ENCODE peak calls at places on chromosomes 1 and 21, in five cellular contexts. Z is NT2/D1; H is activated naive CD4-positive, alpha-beta T cell; C is midbrain; I is HS-5. F is an unnamed sample.

GRCh38 chr21:31235671-31236450 is 108.2 kb downstream of the TIAM1 start:
- DNase-seq in Z (no peak), H (no peak), C (no peak), I (no peak), F (no peak)

GRCh38 chr1:180188679-180189175 is 34.1 kb downstream of the QSOX1 start:
- DNase-seq in Z (no peak), H (no peak), C (no peak), I (no peak), F (no peak)

GRCh38 chr1:53063744-53064515 is 1.9 kb downstream of the PODN start:
- DNase-seq in Z (no peak), H (no peak), C (no peak), I (no peak), F (no peak)

GRCh38 chr1:40184193-40184592 is 23.0 kb downstream of the RLF start:
- DNase-seq in Z (no peak), H (no peak), C (no peak), I (no peak), F (no peak)

GRCh38 chr1:182299728-182300581 is 91.6 kb downstream of the GLUL start:
- DNase-seq in Z (no peak), H (no peak), C (peak; percentile 40), I (no peak), F (no peak)

GRCh38 chr1:59029768-59030167 is 245.9 kb upstream of the JUN start:
- DNase-seq in Z (no peak), H (no peak), C (no peak), I (no peak), F (no peak)

GRCh38 chr1:14626869-14627607 is 28.6 kb downstream of the KAZN start:
- DNase-seq in Z (no peak), H (no peak), C (no peak), I (no peak), F (no peak)

GRCh38 chr1:62746086-62746808 is 37.7 kb upstream of the ATG4C start:
- DNase-seq in Z (no peak), H (no peak), C (peak; percentile 69), I (no peak), F (peak; percentile 30)

GRCh38 chr1:164914208-164914607 is 355.2 kb downstream of the PBX1 start:
- DNase-seq in Z (no peak), H (no peak), C (peak; percentile 25), I (no peak), F (peak; percentile 5)

GRCh38 chr1:52142220-52143153 is 598 bp downstream of the ZFYVE9 start:
- DNase-seq in Z (peak; percentile 40), H (peak; percentile 13), C (peak; percentile 44), I (peak; percentile 43), F (no peak)

GRCh38 chr1:248585266-248585665 is 10.7 kb upstream of the OR2T34 start:
- DNase-seq in Z (no peak), H (no peak), C (no peak), I (no peak), F (no peak)

F was measured in HFF-Myc.